ENCODE peak calls at places on chromosomes 13 and 19, in six cellular contexts. One of them, this sample, is unnamed.

GRCh38 chr19:5217171-5217570 is 123.4 kb downstream of the PTPRS start:
- DNase-seq in left lung: no peak
- DNase-seq in AG09309: no peak
- DNase-seq in AG10803: no peak
- DNase-seq in neural progenitor cell: no peak
- DNase-seq in kidney epithelial cell: no peak
- DNase-seq in this sample: no peak

GRCh38 chr19:1567848-1568227 is 287 bp downstream of the MEX3D start:
- DNase-seq in left lung: no peak
- DNase-seq in AG09309: no peak
- DNase-seq in AG10803: no peak
- DNase-seq in neural progenitor cell: peak
- DNase-seq in kidney epithelial cell: no peak
- DNase-seq in this sample: no peak

GRCh38 chr19:44800461-44800860 is 8.4 kb upstream of the BCAM start:
- DNase-seq in left lung: peak
- DNase-seq in AG09309: peak
- DNase-seq in AG10803: peak
- DNase-seq in neural progenitor cell: peak
- DNase-seq in kidney epithelial cell: no peak
- DNase-seq in this sample: peak

GRCh38 chr13:26386026-26386425 is 132.1 kb downstream of the CDK8 start:
- DNase-seq in left lung: no peak
- DNase-seq in AG09309: no peak
- DNase-seq in AG10803: no peak
- DNase-seq in neural progenitor cell: no peak
- DNase-seq in kidney epithelial cell: no peak
- DNase-seq in this sample: no peak

GRCh38 chr19:14015454-14016035 is 9.4 kb upstream of the RFX1 start:
- DNase-seq in left lung: no peak
- DNase-seq in AG09309: no peak
- DNase-seq in AG10803: no peak
- DNase-seq in neural progenitor cell: no peak
- DNase-seq in kidney epithelial cell: no peak
- DNase-seq in this sample: no peak

GRCh38 chr19:925912-926594 is at the start of gene ARID3A:
- DNase-seq in left lung: no peak
- DNase-seq in AG09309: peak
- DNase-seq in AG10803: no peak
- DNase-seq in neural progenitor cell: peak
- DNase-seq in kidney epithelial cell: no peak
- DNase-seq in this sample: no peak

GRCh38 chr19:34274827-34275625 is 20.7 kb downstream of the GARRE1 start:
- DNase-seq in left lung: no peak
- DNase-seq in AG09309: peak
- DNase-seq in AG10803: peak
- DNase-seq in neural progenitor cell: no peak
- DNase-seq in kidney epithelial cell: no peak
- DNase-seq in this sample: no peak

GRCh38 chr13:60645552-60646138 is 248.6 kb downstream of the TDRD3 start:
- DNase-seq in left lung: no peak
- DNase-seq in AG09309: no peak
- DNase-seq in AG10803: no peak
- DNase-seq in neural progenitor cell: no peak
- DNase-seq in kidney epithelial cell: peak
- DNase-seq in this sample: no peak

GRCh38 chr19:29860492-29860891 is 48.7 kb downstream of the CCNE1 start:
- DNase-seq in left lung: no peak
- DNase-seq in AG09309: no peak
- DNase-seq in AG10803: no peak
- DNase-seq in neural progenitor cell: peak
- DNase-seq in kidney epithelial cell: no peak
- DNase-seq in this sample: no peak

GRCh38 chr19:8005534-8006256 is at the start of gene ELAVL1:
- DNase-seq in left lung: peak
- DNase-seq in AG09309: peak
- DNase-seq in AG10803: peak
- DNase-seq in neural progenitor cell: peak
- DNase-seq in kidney epithelial cell: peak
- DNase-seq in this sample: peak

GRCh38 chr19:571127-571974 is 1.0 kb upstream of the BSG start:
- DNase-seq in left lung: peak
- DNase-seq in AG09309: no peak
- DNase-seq in AG10803: no peak
- DNase-seq in neural progenitor cell: peak
- DNase-seq in kidney epithelial cell: no peak
- DNase-seq in this sample: peak

GRCh38 chr19:4295972-4296771 is 6.0 kb downstream of the TMIGD2 start:
- DNase-seq in left lung: no peak
- DNase-seq in AG09309: no peak
- DNase-seq in AG10803: peak
- DNase-seq in neural progenitor cell: no peak
- DNase-seq in kidney epithelial cell: no peak
- DNase-seq in this sample: no peak

GRCh38 chr19:58392945-58393724 is 2.3 kb upstream of the RNF225 start:
- DNase-seq in left lung: no peak
- DNase-seq in AG09309: no peak
- DNase-seq in AG10803: no peak
- DNase-seq in neural progenitor cell: no peak
- DNase-seq in kidney epithelial cell: no peak
- DNase-seq in this sample: no peak

GRCh38 chr13:40190656-40191100 is 475.8 kb downstream of the FOXO1 start:
- DNase-seq in left lung: no peak
- DNase-seq in AG09309: peak
- DNase-seq in AG10803: peak
- DNase-seq in neural progenitor cell: peak
- DNase-seq in kidney epithelial cell: peak
- DNase-seq in this sample: no peak

GRCh38 chr13:33932765-33933406 is 114.9 kb downstream of the RFC3 start:
- DNase-seq in left lung: no peak
- DNase-seq in AG09309: no peak
- DNase-seq in AG10803: no peak
- DNase-seq in neural progenitor cell: no peak
- DNase-seq in kidney epithelial cell: peak
- DNase-seq in this sample: no peak

GRCh38 chr13:19957320-19958118 is 1.0 kb upstream of the ZMYM2 start:
- DNase-seq in left lung: peak
- DNase-seq in AG09309: peak
- DNase-seq in AG10803: peak
- DNase-seq in neural progenitor cell: peak
- DNase-seq in kidney epithelial cell: peak
- DNase-seq in this sample: peak

GRCh38 chr13:43730642-43731041 is 56.1 kb downstream of the ENOX1 start:
- DNase-seq in left lung: no peak
- DNase-seq in AG09309: no peak
- DNase-seq in AG10803: peak
- DNase-seq in neural progenitor cell: no peak
- DNase-seq in kidney epithelial cell: no peak
- DNase-seq in this sample: no peak

GRCh38 chr19:23957660-23958281 is 43.1 kb downstream of the ZNF726 start:
- DNase-seq in left lung: peak
- DNase-seq in AG09309: peak
- DNase-seq in AG10803: peak
- DNase-seq in neural progenitor cell: no peak
- DNase-seq in kidney epithelial cell: peak
- DNase-seq in this sample: no peak

GRCh38 chr19:572891-573825 is 762 bp downstream of the BSG start:
- DNase-seq in left lung: peak
- DNase-seq in AG09309: no peak
- DNase-seq in AG10803: peak
- DNase-seq in neural progenitor cell: peak
- DNase-seq in kidney epithelial cell: no peak
- DNase-seq in this sample: no peak

GRCh38 chr19:3012522-3013260 is 16.4 kb downstream of the TLE2 start:
- DNase-seq in left lung: no peak
- DNase-seq in AG09309: no peak
- DNase-seq in AG10803: no peak
- DNase-seq in neural progenitor cell: peak
- DNase-seq in kidney epithelial cell: no peak
- DNase-seq in this sample: no peak

GRCh38 chr19:35845215-35846037 is 6.9 kb downstream of the NPHS1 start:
- DNase-seq in left lung: no peak
- DNase-seq in AG09309: no peak
- DNase-seq in AG10803: no peak
- DNase-seq in neural progenitor cell: peak
- DNase-seq in kidney epithelial cell: no peak
- DNase-seq in this sample: no peak

GRCh38 chr19:44575116-44575700 is 38.2 kb upstream of the IGSF23 start:
- DNase-seq in left lung: no peak
- DNase-seq in AG09309: no peak
- DNase-seq in AG10803: no peak
- DNase-seq in neural progenitor cell: no peak
- DNase-seq in kidney epithelial cell: no peak
- DNase-seq in this sample: no peak

DNA sequence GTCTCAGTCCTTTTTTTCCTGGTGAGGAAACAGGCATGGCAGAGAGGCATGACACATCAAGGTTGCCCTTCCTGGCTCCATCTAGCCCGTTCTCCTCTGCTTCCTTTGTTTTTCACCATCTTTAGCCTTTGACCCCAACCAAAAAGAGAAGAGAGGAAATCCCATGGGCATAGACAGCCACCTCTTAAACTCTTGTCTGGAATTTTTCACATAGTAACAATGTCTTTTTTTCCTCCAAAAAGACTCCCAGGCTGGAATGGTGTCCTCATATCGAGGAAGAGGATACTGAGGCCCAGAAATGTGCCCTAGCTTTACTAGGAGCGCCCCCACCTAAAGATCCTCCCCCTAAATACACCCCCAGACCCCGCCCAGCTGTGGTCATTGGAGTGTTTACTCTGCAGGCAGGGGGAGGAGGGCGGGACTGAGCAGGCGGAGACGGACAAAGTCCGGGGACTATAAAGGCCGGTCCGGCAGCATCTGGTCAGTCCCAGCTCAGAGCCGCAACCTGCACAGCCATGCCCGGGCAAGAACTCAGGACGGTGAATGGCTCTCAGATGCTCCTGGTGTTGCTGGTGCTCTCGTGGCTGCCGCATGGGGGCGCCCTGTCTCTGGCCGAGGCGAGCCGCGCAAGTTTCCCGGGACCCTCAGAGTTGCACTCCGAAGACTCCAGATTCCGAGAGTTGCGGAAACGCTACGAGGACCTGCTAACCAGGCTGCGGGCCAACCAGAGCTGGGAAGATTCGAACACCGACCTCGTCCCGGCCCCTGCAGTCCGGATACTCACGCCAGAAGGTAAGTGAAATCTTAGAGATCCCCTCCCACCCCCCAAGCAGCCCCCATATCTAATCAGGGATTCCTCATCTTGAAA is at the start of gene GDF15:
- DNase-seq in left lung: peak
- DNase-seq in AG09309: peak
- DNase-seq in AG10803: peak
- DNase-seq in neural progenitor cell: peak
- DNase-seq in kidney epithelial cell: no peak
- DNase-seq in this sample: no peak
- TF ChIP-seq CTCF in left lung: peak
- TF ChIP-seq CTCF in AG09309: peak
- TF ChIP-seq CTCF in AG10803: peak
- TF ChIP-seq CTCF in neural progenitor cell: peak
- TF ChIP-seq CTCF in kidney epithelial cell: peak
- TF ChIP-seq CTCF in this sample: peak

GRCh38 chr13:90416519-90416918 is 931.0 kb upstream of the MIR17HG start:
- DNase-seq in left lung: no peak
- DNase-seq in AG09309: peak
- DNase-seq in AG10803: peak
- DNase-seq in neural progenitor cell: no peak
- DNase-seq in kidney epithelial cell: peak
- DNase-seq in this sample: no peak

GRCh38 chr13:90414691-90415596 is 932.5 kb upstream of the MIR17HG start:
- DNase-seq in left lung: no peak
- DNase-seq in AG09309: no peak
- DNase-seq in AG10803: peak
- DNase-seq in neural progenitor cell: no peak
- DNase-seq in kidney epithelial cell: peak
- DNase-seq in this sample: no peak

GRCh38 chr13:90416938-90417337 is 930.5 kb upstream of the MIR17HG start:
- DNase-seq in left lung: no peak
- DNase-seq in AG09309: no peak
- DNase-seq in AG10803: no peak
- DNase-seq in neural progenitor cell: peak
- DNase-seq in kidney epithelial cell: no peak
- DNase-seq in this sample: no peak

GRCh38 chr13:90415902-90416301 is 931.6 kb upstream of the MIR17HG start:
- DNase-seq in left lung: no peak
- DNase-seq in AG09309: no peak
- DNase-seq in AG10803: no peak
- DNase-seq in neural progenitor cell: no peak
- DNase-seq in kidney epithelial cell: no peak
- DNase-seq in this sample: no peak

GRCh38 chr13:90420683-90421082 is 926.8 kb upstream of the MIR17HG start:
- DNase-seq in left lung: no peak
- DNase-seq in AG09309: no peak
- DNase-seq in AG10803: no peak
- DNase-seq in neural progenitor cell: no peak
- DNase-seq in kidney epithelial cell: no peak
- DNase-seq in this sample: no peak
- TF ChIP-seq CTCF in left lung: no peak
- TF ChIP-seq CTCF in AG09309: peak
- TF ChIP-seq CTCF in AG10803: peak
- TF ChIP-seq CTCF in neural progenitor cell: no peak
- TF ChIP-seq CTCF in kidney epithelial cell: peak
- TF ChIP-seq CTCF in this sample: no peak

DNA sequence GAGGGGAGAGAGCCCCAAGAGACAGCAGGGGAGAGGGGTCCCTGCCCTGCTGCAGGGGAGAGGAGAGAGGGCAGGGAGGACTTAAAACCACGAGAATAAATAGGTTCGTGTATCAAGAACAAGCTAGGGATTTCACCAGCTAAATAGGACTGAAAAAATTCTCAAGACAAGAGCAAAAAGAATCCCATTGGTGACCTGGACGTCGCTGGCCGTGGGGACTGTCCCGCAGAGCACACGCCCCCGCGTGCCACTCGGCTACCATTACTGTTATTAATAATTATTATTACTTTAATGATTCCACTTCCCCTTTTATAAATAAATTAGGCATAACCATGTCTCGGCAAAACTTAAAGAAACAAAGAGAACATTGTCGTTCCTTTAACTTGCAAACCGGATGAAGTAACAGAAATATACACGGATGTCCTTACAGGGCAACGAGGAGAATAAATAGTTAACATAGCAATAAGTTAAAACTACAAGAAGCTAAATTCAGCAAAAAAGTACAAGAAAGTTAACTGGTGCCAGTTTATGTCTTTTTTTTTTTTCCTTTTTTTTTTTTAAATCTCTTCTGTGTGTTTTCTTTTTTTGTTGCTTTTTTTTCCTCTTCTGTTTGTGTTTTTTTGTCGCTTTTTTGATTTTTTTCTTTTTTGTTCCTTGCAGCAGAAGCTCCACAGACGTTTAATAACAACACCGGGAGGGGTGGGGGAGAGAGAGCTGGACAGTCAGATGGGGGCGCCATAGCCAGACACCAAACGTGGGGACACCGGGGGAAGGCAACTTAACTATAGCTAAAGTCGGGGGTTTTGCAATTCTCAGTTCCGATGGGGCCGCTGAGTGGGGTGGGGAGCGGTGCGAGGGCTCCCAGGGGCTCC is 16.7 kb downstream of the PRKCSH start:
- DNase-seq in left lung: no peak
- DNase-seq in AG09309: no peak
- DNase-seq in AG10803: no peak
- DNase-seq in neural progenitor cell: peak
- DNase-seq in kidney epithelial cell: no peak
- DNase-seq in this sample: no peak
- TF ChIP-seq CTCF in left lung: no peak
- TF ChIP-seq CTCF in AG09309: no peak
- TF ChIP-seq CTCF in AG10803: no peak
- TF ChIP-seq CTCF in neural progenitor cell: peak
- TF ChIP-seq CTCF in kidney epithelial cell: peak
- TF ChIP-seq CTCF in this sample: no peak

GRCh38 chr19:18074192-18074591 is 12.5 kb downstream of the IL12RB1 start:
- DNase-seq in left lung: no peak
- DNase-seq in AG09309: no peak
- DNase-seq in AG10803: no peak
- DNase-seq in neural progenitor cell: no peak
- DNase-seq in kidney epithelial cell: no peak
- DNase-seq in this sample: no peak
- TF ChIP-seq CTCF in left lung: no peak
- TF ChIP-seq CTCF in AG09309: no peak
- TF ChIP-seq CTCF in AG10803: no peak
- TF ChIP-seq CTCF in neural progenitor cell: no peak
- TF ChIP-seq CTCF in kidney epithelial cell: no peak
- TF ChIP-seq CTCF in this sample: no peak